ENCODE peak calls at places on chromosomes 2 and 18, in eight cellular contexts. D, K, U, W, E, B, O and S are unnamed samples.

GRCh38 chr2:104852161-104852689 is 1.7 kb upstream of the POU3F3 start:
- DNase-seq in K (no peak), D (no peak), O (no peak), U (peak), E (no peak), W (no peak), B (peak), S (no peak)

GRCh38 chr2:138503652-138504051 is 2.1 kb downstream of the SPOPL start:
- DNase-seq in K (no peak), O (no peak), D (no peak), E (no peak), U (no peak), B (no peak), W (no peak), S (no peak)

GRCh38 chr2:7899923-7900322 is 781.9 kb upstream of the ID2 start:
- DNase-seq in K (no peak), W (no peak), E (no peak), O (no peak), D (no peak), B (no peak), U (peak), S (no peak)

GRCh38 chr2:63614983-63615945 is 26.5 kb downstream of the MDH1 start:
- DNase-seq in E (peak), K (no peak), B (peak), O (peak), U (peak), D (no peak), W (peak), S (no peak)

GRCh38 chr2:112577756-112578155 is 6.7 kb upstream of the CHCHD5 start:
- DNase-seq in U (no peak), D (no peak), O (peak), K (no peak), E (peak), W (peak), B (peak), S (peak)

GRCh38 chr2:161199885-161200284 is 39.7 kb downstream of the TANK start:
- DNase-seq in W (no peak), E (no peak), K (no peak), O (no peak), D (no peak), B (no peak), U (no peak), S (no peak)

GRCh38 chr2:86747708-86748627 is 27.9 kb downstream of the RMND5A start:
- DNase-seq in K (no peak), U (peak), O (peak), W (peak), B (peak), E (peak), D (peak), S (peak)

GRCh38 chr2:97997774-97998392 is 2.1 kb upstream of the TMEM131 start:
- DNase-seq in K (no peak), U (no peak), W (no peak), E (no peak), O (no peak), B (no peak), D (no peak), S (no peak)

GRCh38 chr2:121360566-121361300 is 75.7 kb upstream of the TFCP2L1 start:
- DNase-seq in K (no peak), D (peak), E (peak), W (peak), B (no peak), O (peak), U (no peak), S (peak)

GRCh38 chr2:204586444-204587165 is 41.3 kb downstream of the PARD3B start:
- DNase-seq in B (no peak), O (no peak), D (no peak), E (no peak), W (peak), U (no peak), K (no peak), S (no peak)

GRCh38 chr2:69711971-69712370 is 30.0 kb upstream of the ANXA4 start:
- DNase-seq in W (no peak), E (no peak), O (no peak), D (no peak), U (no peak), K (no peak), B (no peak), S (no peak)

GRCh38 chr18:49647496-49648168 is 85.8 kb downstream of the LIPG start:
- DNase-seq in D (no peak), K (no peak), E (peak), O (no peak), U (no peak), B (no peak), W (peak), S (peak)

GRCh38 chr2:207419331-207419730 is 110.4 kb upstream of the CREB1 start:
- DNase-seq in U (no peak), B (no peak), E (no peak), O (no peak), D (no peak), W (no peak), K (no peak), S (no peak)

GRCh38 chr18:35993013-35993412 is 20.5 kb downstream of the RMP24 start:
- DNase-seq in U (no peak), E (no peak), B (no peak), D (no peak), O (no peak), W (no peak), K (no peak), S (no peak)

GRCh38 chr18:6219116-6219717 is 195.5 kb downstream of the L3MBTL4 start:
- DNase-seq in O (peak), U (peak), W (peak), K (no peak), D (no peak), B (peak), E (peak), S (peak)

GRCh38 chr2:68693947-68694346 is 40.7 kb upstream of the ARHGAP25 start:
- DNase-seq in E (no peak), K (no peak), D (no peak), W (no peak), O (no peak), U (no peak), B (no peak), S (no peak)

GRCh38 chr2:69958480-69958879 is 3.0 kb downstream of the ASPRV1 start:
- DNase-seq in W (no peak), U (no peak), D (no peak), B (no peak), E (no peak), O (no peak), K (no peak), S (no peak)

GRCh38 chr18:34121157-34121807 is 103.4 kb downstream of the NOL4 start:
- DNase-seq in D (no peak), E (peak), K (no peak), O (peak), B (no peak), W (no peak), U (no peak), S (peak)

DNA sequence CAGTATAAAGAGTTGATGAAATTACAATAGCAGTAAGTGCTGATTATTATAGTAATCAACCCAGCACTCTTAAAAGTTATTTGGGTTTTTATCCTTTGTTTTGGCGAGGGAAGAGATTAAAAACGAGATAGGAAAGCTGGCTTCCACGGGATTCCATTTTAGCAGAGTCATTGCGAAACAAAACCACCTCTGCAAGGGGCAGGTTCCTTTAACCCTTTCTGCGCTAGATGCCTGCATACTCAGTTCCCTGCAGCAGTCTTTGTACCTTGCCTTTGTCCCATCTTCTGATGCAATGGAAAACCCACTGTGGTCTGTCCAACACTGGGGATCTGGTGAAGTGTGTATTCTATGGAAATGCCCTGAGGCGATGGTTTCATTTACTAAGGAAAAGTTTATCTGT is 2.7 kb downstream of the YPEL5 start:
- DNase-seq in O (peak), D (no peak), E (no peak), B (peak), K (no peak), W (no peak), U (peak), S (no peak)
- H3K4me3 ChIP-seq in O (no peak), D (no peak), E (no peak), B (peak), K (no peak), W (no peak), U (peak), S (no peak)

GRCh38 chr2:184877909-184878308 is 279.6 kb downstream of the ZNF804A start:
- DNase-seq in O (peak), D (no peak), K (no peak), B (no peak), U (no peak), W (no peak), E (no peak), S (no peak)

GRCh38 chr2:184875911-184876310 is 277.6 kb downstream of the ZNF804A start:
- DNase-seq in W (no peak), E (no peak), B (no peak), D (no peak), U (no peak), O (peak), K (no peak), S (no peak)

GRCh38 chr2:184879671-184880070 is 281.3 kb downstream of the ZNF804A start:
- DNase-seq in K (no peak), B (no peak), E (no peak), D (no peak), O (peak), W (no peak), U (no peak), S (no peak)

GRCh38 chr2:184875212-184875611 is 276.9 kb downstream of the ZNF804A start:
- DNase-seq in K (no peak), E (no peak), U (no peak), W (no peak), O (no peak), B (no peak), D (no peak), S (no peak)
- H3K4me3 ChIP-seq in K (no peak), E (no peak), U (no peak), W (no peak), O (no peak), B (no peak), D (no peak), S (no peak)

GRCh38 chr18:62554083-62554815 is 31.4 kb downstream of the ZCCHC2 start:
- DNase-seq in B (no peak), O (no peak), U (no peak), E (no peak), W (no peak), K (no peak), D (no peak), S (no peak)
- H3K4me3 ChIP-seq in B (no peak), O (no peak), U (no peak), E (no peak), W (no peak), K (no peak), D (no peak), S (no peak)

DNA sequence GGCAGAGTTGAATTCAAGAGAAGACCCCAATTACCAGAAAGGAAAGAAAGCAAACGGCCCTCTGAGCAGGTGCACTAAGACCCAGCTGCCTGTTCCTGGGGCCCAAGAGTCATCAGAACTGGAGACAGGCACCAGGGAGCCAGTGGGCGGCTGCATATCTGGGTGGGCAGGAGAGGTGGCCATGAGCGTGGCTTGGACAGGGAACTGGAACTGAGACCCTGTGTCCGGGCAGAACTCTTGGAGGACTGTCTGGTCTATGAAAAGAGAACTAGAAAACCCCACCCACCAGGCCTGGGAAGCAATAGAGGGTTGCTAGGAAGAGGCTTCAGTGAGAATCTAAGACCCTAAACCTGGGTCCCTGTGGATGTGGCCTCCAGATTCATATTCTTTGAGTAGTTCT is 147.1 kb downstream of the HDAC4 start:
- DNase-seq in O (no peak), K (no peak), U (no peak), E (no peak), B (no peak), W (no peak), D (no peak), S (no peak)
- H3K4me3 ChIP-seq in O (no peak), K (no peak), U (no peak), E (no peak), B (no peak), W (no peak), D (no peak), S (no peak)

GRCh38 chr18:21928925-21929324 is 188.3 kb downstream of the MIB1 start:
- DNase-seq in B (no peak), U (no peak), O (no peak), K (no peak), W (no peak), E (no peak), D (no peak), S (no peak)

GRCh38 chr18:21934766-21935015 is 194.1 kb downstream of the MIB1 start:
- DNase-seq in W (no peak), U (no peak), B (no peak), D (no peak), E (no peak), K (no peak), O (no peak), S (no peak)

GRCh38 chr18:21930177-21930576 is 189.6 kb downstream of the MIB1 start:
- DNase-seq in B (no peak), W (no peak), D (no peak), K (no peak), O (no peak), U (no peak), E (no peak), S (no peak)

DNA sequence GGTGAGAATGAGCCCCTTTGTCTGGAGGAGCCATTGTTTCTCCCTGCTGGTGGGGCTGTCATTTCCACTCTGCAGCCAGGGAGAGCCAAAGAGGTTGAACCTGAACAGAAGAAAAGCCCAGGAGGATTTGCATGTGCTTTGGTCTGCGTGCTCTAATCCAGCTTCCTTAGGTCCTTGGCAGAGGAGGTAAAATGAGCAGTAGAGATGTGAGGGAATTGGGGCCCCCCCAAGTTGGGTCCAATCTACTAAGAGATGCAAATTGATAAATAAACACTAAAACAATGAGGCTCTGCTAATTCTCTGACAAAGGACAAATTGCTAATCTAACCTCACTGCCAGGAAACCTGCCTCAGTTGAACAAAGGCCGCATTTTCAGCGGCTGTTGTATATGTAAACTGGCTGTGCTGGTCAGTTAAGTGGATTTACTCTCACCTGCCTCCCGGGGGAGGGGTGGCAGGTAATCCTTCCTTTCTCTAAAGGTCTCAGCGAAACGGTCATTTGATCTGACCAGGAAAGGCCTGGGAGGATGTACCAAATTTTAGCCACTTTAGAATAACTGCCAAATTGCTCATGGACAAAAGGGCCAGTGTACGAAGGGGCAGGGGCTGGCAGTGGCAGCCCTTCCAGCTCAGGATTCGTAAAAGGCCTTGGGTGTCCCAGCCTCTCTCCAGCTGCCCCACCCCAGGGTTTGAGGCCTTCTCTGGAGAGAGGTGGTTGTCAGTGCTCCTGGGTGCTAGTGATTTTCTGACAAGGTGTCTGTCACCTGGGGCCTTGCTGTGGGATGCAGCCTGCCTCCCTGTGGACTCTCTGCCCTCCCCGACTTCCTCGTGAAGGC is 193.6 kb downstream of the MIB1 start:
- DNase-seq in W (no peak), E (no peak), U (peak), K (no peak), B (peak), D (no peak), O (no peak), S (no peak)
- H3K4me3 ChIP-seq in W (no peak), E (no peak), U (no peak), K (no peak), B (no peak), D (no peak), O (no peak), S (no peak)

GRCh38 chr2:66694087-66694858 is 259.3 kb downstream of the MEIS1 start:
- DNase-seq in E (no peak), D (no peak), B (no peak), K (no peak), O (no peak), U (no peak), W (no peak), S (no peak)
- H3K4me3 ChIP-seq in E (no peak), D (no peak), B (no peak), K (no peak), O (no peak), U (no peak), W (no peak), S (no peak)